ENCODE peak calls at places on chromosomes 1 and 21, in nine cellular contexts. I is T-helper 17 cell; K is HFFc6; O is LHCN-M2; G is iris pigment epithelial cell; E is MM.1S; M is activated CD4-positive, alpha-beta T cell treated with anti-CD3 and anti-CD28 coated beads, Interleukin-2, amount 50 U/mL, for 48 hours; T is stimulated activated CD4-positive, alpha-beta T cell treated with anti-CD3 and anti-CD28 coated beads, Interleukin-4, amount 100 ng/mL, for 1 hour; R is NCI-H1092. S is an unnamed sample.

GRCh38 chr1:48442864-48443619 is 29.0 kb downstream of the SPATA6 start:
- DNase-seq in I (no peak), K (no peak), O (no peak), G (no peak), E (no peak), M (no peak), T (no peak), R (no peak), S (no peak)

GRCh38 chr1:235401251-235401650 is 34.0 kb downstream of the TBCE start:
- DNase-seq in I (no peak), K (peak), O (no peak), G (no peak), E (no peak), M (no peak), T (no peak), R (no peak), S (peak)

GRCh38 chr1:224114787-224115175 is 870 bp downstream of the FBXO28 start:
- DNase-seq in I (no peak), K (no peak), O (no peak), G (peak), E (no peak), M (no peak), T (no peak), R (no peak), S (peak)

GRCh38 chr1:3066250-3066711 is 2.7 kb upstream of the PRDM16 start:
- DNase-seq in I (no peak), K (peak), O (no peak), G (no peak), E (no peak), M (no peak), T (no peak), R (no peak), S (peak)

GRCh38 chr1:78104322-78104721 is 58.6 kb downstream of the GIPC2 start:
- DNase-seq in I (no peak), K (peak), O (peak), G (peak), E (no peak), M (no peak), T (no peak), R (no peak), S (peak)

GRCh38 chr1:8176279-8176678 is 141.6 kb upstream of the SLC45A1 start:
- DNase-seq in I (no peak), K (no peak), O (no peak), G (no peak), E (no peak), M (no peak), T (no peak), R (no peak), S (no peak)

GRCh38 chr21:45213392-45213791 is 74.3 kb downstream of the POFUT2 start:
- DNase-seq in I (no peak), K (no peak), O (no peak), G (no peak), E (no peak), M (no peak), T (no peak), R (no peak), S (no peak)

GRCh38 chr1:147110872-147111271 is 61.4 kb downstream of the PRKAB2 start:
- DNase-seq in I (no peak), K (no peak), O (no peak), G (no peak), E (no peak), M (no peak), T (no peak), R (no peak), S (no peak)

GRCh38 chr1:239315623-239316217 is 70.6 kb upstream of the CHRM3 start:
- DNase-seq in I (no peak), K (no peak), O (no peak), G (no peak), E (no peak), M (no peak), T (no peak), R (no peak), S (no peak)

GRCh38 chr21:38351961-38352521 is 95.2 kb downstream of the KCNJ15 start:
- DNase-seq in I (no peak), K (peak), O (peak), G (peak), E (no peak), M (no peak), T (no peak), R (peak), S (peak)

GRCh38 chr1:188070848-188071247 is 1242.1 kb downstream of the PLA2G4A start:
- DNase-seq in I (no peak), K (no peak), O (no peak), G (peak), E (no peak), M (no peak), T (no peak), R (no peak), S (peak)

GRCh38 chr21:37994211-37994610 is 78.0 kb upstream of the KCNJ6 start:
- DNase-seq in I (no peak), K (no peak), O (no peak), G (no peak), E (no peak), M (no peak), T (no peak), R (no peak), S (no peak)

GRCh38 chr1:228039006-228039481 is 32.2 kb downstream of the WNT3A start:
- DNase-seq in I (no peak), K (no peak), O (no peak), G (no peak), E (no peak), M (no peak), T (no peak), R (no peak), S (no peak)

GRCh38 chr1:62800825-62801306 is 16.9 kb downstream of the ATG4C start:
- DNase-seq in I (no peak), K (no peak), O (peak), G (peak), E (peak), M (no peak), T (no peak), R (no peak), S (peak)

GRCh38 chr21:25456672-25457071 is 150.6 kb downstream of the MRPL39 start:
- DNase-seq in I (no peak), K (no peak), O (peak), G (peak), E (no peak), M (peak), T (peak), R (no peak), S (no peak)

GRCh38 chr1:87362063-87362833 is 33.6 kb downstream of the LMO4 start:
- DNase-seq in I (no peak), K (no peak), O (no peak), G (no peak), E (no peak), M (no peak), T (no peak), R (no peak), S (no peak)

GRCh38 chr1:61322769-61323168 is 240.4 kb downstream of the NFIA start:
- DNase-seq in I (no peak), K (no peak), O (no peak), G (no peak), E (no peak), M (no peak), T (no peak), R (peak), S (peak)

GRCh38 chr1:182917386-182917785 is 35.6 kb downstream of the SHCBP1L start:
- DNase-seq in I (no peak), K (no peak), O (peak), G (peak), E (peak), M (no peak), T (no peak), R (no peak), S (peak)

GRCh38 chr1:9825101-9826074 is 1.6 kb upstream of the CLSTN1 start:
- DNase-seq in I (peak), K (peak), O (peak), G (peak), E (no peak), M (peak), T (peak), R (peak), S (peak)

GRCh38 chr1:226677121-226678020 is 61.7 kb downstream of the ITPKB start:
- DNase-seq in I (peak), K (peak), O (peak), G (peak), E (peak), M (peak), T (peak), R (no peak), S (peak)

GRCh38 chr1:1399187-1399869 is at the start of gene CCNL2:
- DNase-seq in I (peak), K (peak), O (peak), G (peak), E (peak), M (peak), T (peak), R (peak), S (peak)

GRCh38 chr1:91499904-91500755 is 521 bp upstream of the CDC7 start:
- DNase-seq in I (no peak), K (no peak), O (no peak), G (no peak), E (no peak), M (no peak), T (no peak), R (no peak), S (no peak)